ENCODE peak calls at places on chromosome 13, in four cellular contexts. Z is K562, X is endothelial cell of umbilical vein, C is HepG2. I is an unnamed sample.

GRCh38 chr13:85597790-85598500 is 201.3 kb downstream of the SLITRK6 start:
- DNase-seq in Z (no peak), X (no peak), C (no peak), I (no peak)

GRCh38 chr13:33353210-33353609 is 67.7 kb upstream of the STARD13 start:
- DNase-seq in Z (no peak), X (no peak), C (no peak), I (peak)

GRCh38 chr13:79935121-79935520 is 405.8 kb downstream of the SPRY2 start:
- DNase-seq in Z (no peak), X (no peak), C (no peak), I (no peak)

GRCh38 chr13:104357174-104357573 is 1291.0 kb upstream of the SLC10A2 start:
- DNase-seq in Z (no peak), X (no peak), C (no peak), I (no peak)

GRCh38 chr13:54402495-54402894 is 1373.9 kb downstream of the OLFM4 start:
- DNase-seq in Z (no peak), X (no peak), C (no peak), I (no peak)

GRCh38 chr13:21852043-21852442 is 181.2 kb downstream of the FGF9 start:
- DNase-seq in Z (no peak), X (no peak), C (no peak), I (no peak)

GRCh38 chr13:38849316-38849715 is 141.3 kb downstream of the STOML3 start:
- DNase-seq in Z (no peak), X (no peak), C (no peak), I (no peak)

GRCh38 chr13:110628477-110628793 is 13.1 kb downstream of the NAXD start:
- DNase-seq in Z (no peak), X (no peak), C (no peak), I (no peak)

GRCh38 chr13:60061737-60062136 is 102.0 kb downstream of the DIAPH3 start:
- DNase-seq in Z (no peak), X (no peak), C (no peak), I (no peak)

GRCh38 chr13:46893820-46894533 is 2.9 kb downstream of the HTR2A start:
- DNase-seq in Z (peak), X (peak), C (no peak), I (peak)

GRCh38 chr13:52001120-52001731 is 10.0 kb downstream of the ATP7B start:
- DNase-seq in Z (peak), X (peak), C (peak), I (no peak)

GRCh38 chr13:39107484-39108040 is 69.3 kb downstream of the NHLRC3 start:
- DNase-seq in Z (no peak), X (no peak), C (no peak), I (no peak)

GRCh38 chr13:38538412-38538811 is 148.5 kb upstream of the FREM2 start:
- DNase-seq in Z (no peak), X (no peak), C (no peak), I (no peak)

GRCh38 chr13:93169980-93170379 is 56.6 kb upstream of the GPC6 start:
- DNase-seq in Z (no peak), X (no peak), C (peak), I (no peak)

GRCh38 chr13:26327905-26328304 is 74.0 kb downstream of the CDK8 start:
- DNase-seq in Z (no peak), X (no peak), C (no peak), I (no peak)

DNA sequence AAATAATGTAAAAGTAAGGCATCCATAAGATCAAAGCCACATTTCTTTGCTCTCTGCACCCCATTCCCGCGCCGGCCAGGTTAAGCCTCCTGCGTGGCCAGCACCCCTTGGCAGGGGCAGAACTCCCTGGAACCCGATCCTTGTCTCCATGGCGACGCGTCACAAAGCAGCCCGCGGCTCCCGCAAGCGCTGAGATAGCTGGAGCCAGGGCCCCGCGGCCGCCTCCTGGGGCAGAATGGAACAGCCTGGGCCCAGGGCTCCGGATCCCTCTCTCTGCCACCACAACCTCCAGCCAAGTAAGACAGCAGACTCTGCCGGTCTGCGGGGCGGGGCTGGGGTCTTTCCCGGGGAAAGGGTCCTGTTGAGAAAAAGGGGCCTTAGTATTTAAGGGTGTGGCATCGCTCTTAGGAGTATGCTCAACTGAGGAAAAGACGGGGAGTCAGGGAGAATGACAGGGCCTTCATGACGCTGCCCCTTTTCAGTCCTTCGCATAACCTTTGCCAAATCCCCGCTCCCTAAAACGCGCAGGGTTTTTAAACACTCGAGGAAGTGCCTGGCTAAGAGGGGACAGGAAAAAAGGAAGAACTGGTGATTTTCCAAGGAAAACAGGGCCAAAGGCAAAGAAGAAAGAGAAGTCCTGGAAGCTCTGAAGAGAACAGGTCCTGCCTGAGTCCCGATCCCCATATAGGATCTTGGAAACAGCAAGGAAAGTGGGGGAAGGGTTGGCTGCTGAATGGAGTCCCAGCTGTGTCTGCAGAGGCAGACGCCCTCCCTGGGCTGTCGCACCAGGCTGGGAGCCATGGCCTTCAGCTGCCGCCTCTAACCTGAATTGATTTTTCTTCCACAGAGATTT is at the start of gene TEX26:
- DNase-seq in Z (no peak), X (peak), C (no peak), I (no peak)
- TF ChIP-seq EZH2 in Z (no peak), X (no peak), C (no peak), I (no peak)

DNA sequence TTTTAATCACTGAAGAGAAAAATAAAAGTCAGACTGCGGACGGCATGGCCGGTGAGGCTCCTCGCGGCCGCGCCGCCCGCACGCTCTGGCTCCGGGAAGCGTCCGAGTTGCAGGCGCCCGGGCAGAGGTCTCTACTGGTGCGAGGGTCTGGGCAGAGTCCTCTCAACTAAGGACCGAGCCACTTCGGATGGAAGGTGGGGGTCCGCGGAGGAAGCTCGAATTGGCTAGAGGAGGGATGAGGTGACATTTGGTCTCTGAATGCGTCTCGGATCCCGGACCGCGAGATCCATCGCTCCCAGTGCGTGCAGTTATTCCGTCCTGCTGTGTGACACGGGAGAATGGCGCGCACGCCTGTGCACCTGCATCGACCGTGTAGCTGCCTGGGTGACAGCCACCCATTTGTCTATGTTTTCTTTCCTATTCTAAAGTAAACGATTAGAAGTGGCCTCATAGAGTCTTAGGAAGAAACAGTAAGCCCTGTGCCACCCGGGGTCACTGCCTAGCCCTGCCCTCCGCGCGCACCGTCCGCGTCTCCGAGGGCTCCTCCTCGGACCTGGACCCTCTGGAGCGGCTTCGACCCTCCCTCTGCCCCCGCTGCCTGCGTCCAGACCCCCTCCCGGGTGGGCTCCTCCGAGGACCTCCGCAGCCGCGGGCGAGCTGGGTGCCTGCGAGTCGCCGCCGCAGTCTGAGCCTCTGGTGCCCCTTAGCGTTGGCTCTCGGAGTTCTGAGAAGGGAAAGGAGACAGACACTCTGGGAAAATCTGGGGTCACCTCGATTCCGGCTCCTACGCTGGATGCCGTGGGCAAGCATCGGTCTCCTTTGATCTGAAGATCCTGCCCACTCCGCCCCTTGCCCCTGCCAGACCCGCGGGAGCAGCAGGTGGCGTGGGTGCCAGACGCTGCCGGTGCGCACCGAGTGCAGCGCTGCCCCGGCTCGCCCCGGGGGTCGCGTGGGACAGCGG is 347.4 kb downstream of the LIG4 start:
- DNase-seq in Z (peak), X (peak), C (no peak), I (no peak)
- TF ChIP-seq MYC in Z (no peak), X (no peak), C (no peak), I (no peak)

GRCh38 chr13:95552539-95553270 is at the start of gene CLDN10:
- DNase-seq in Z (peak), X (no peak), C (no peak), I (no peak)
- TF ChIP-seq EZH2 in Z (no peak), X (peak), C (no peak), I (no peak)

DNA sequence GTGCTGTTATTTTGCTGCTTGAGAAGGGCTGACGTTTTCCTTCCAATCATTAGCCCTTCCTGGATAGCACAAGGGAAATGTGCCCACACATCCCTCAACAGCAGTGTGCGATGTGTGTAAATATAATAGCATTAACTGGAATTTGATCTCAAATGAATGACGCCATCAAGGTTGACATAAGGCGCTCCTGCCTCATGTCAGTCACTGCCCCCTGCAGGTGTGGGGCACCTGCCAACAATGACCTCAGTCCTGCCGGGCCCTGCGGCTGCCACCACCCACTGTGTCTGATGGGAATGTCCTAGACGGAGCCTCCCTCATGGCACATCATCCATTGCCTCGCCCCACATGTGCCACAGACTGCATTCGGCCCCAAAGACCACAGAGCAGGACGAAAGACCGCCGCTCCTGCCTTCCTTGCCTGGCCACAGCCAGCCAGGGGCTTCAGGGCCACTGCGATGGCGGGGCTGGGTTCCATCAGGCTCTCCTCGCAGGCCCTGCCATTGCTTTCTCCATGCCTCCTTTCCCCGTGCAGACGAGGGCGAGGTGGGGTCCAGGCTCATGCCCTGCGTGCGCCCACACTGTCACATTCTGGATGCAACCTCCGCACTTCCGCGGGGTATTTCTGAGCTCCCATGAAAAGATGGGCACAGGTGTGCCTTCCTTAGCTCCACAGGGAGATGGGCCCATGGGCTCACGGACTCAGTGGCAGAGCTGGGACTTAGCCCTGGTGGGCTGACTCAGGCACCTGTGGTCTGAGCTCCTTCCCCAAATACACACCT is 146.7 kb downstream of the SOX1 start:
- DNase-seq in Z (no peak), X (no peak), C (peak), I (no peak)
- TF ChIP-seq MYC in Z (no peak), X (no peak), C (no peak), I (no peak)

GRCh38 chr13:113759525-113760137 is 605 bp downstream of the TMEM255B start:
- DNase-seq in Z (no peak), X (peak), C (no peak), I (no peak)
- TF ChIP-seq EZH2 in Z (peak), X (no peak), C (peak), I (peak)

DNA sequence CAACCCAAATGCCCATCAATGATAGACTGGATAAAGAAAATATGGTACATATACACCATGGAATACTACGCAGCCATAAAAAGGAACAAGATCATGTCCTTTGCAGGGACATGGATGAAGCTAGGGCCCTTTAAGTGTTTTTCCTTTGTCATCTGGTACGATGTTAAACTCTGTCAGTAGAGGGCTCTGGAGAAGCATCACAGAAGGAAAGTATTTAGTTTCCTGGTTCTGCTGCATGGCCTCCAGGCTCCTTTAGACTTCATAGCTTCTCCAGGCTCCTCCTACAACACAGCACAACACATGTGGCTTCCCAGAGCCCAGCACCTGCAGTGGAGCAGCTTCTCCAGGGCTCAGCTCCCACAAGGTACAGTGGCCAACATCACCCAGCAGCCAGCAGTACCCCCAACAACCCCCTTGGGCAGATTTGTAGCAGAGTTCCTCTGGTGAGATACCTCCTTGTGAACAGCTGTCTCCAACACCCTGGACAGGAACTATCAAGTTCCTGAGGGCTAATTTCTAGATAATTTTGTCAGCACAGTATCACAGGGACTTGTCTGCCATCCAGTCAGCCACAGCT is 63.4 kb downstream of the KCTD12 start:
- DNase-seq in Z (no peak), X (peak), C (no peak), I (no peak)
- TF ChIP-seq MYC in Z (no peak), X (no peak), C (no peak), I (no peak)

GRCh38 chr13:27979765-27980279 is 8.7 kb downstream of the URAD start:
- DNase-seq in Z (no peak), X (no peak), C (no peak), I (no peak)

GRCh38 chr13:27982361-27982760 is 6.1 kb downstream of the URAD start:
- DNase-seq in Z (no peak), X (no peak), C (no peak), I (no peak)

GRCh38 chr13:27979001-27979643 is 9.4 kb downstream of the URAD start:
- DNase-seq in Z (no peak), X (no peak), C (no peak), I (no peak)

GRCh38 chr13:27981006-27981708 is 7.3 kb downstream of the URAD start:
- DNase-seq in Z (no peak), X (no peak), C (no peak), I (no peak)

GRCh38 chr13:27980280-27980998 is 8.1 kb downstream of the URAD start:
- DNase-seq in Z (no peak), X (no peak), C (no peak), I (no peak)
- TF ChIP-seq EZH2 in Z (no peak), X (peak), C (no peak), I (no peak)

I was measured in GM12878.